ENCODE peak calls at places on chromosome 6, in six cellular contexts. Q, I, P, E, X and N are unnamed samples.
A peak's percentile ranks its signal among the peaks of the same experiment; 100 is the strongest.

GRCh38 chr6:111985202-111985731 is 68.6 kb upstream of the CCN6 start:
- DNase-seq in X (peak; percentile 96), E (no peak), I (no peak), P (peak; percentile 96), Q (peak; percentile 61), N (no peak)

GRCh38 chr6:98458713-98459112 is 375.7 kb upstream of the POU3F2 start:
- DNase-seq in P (no peak), X (no peak), I (no peak), Q (no peak), E (no peak), N (no peak)

GRCh38 chr6:37024665-37025337 is 19.3 kb downstream of the FGD2 start:
- DNase-seq in E (no peak), Q (peak; percentile 83), I (peak; percentile 74), X (peak; percentile 51), P (peak; percentile 58), N (no peak)

GRCh38 chr6:57221191-57221935 is 744 bp downstream of the RAB23 start:
- DNase-seq in I (peak; percentile 64), X (peak; percentile 79), Q (peak; percentile 34), E (peak; percentile 77), P (peak; percentile 68), N (peak; percentile 41)

GRCh38 chr6:26553264-26553738 is 15.1 kb downstream of the HMGN4 start:
- DNase-seq in P (peak; percentile 73), I (peak; percentile 81), Q (peak; percentile 67), E (peak; percentile 81), X (peak; percentile 80), N (peak; percentile 63)

GRCh38 chr6:32475392-32476206 is 35.9 kb downstream of the HLA-DRA start:
- DNase-seq in I (no peak), X (no peak), E (no peak), Q (no peak), P (no peak), N (no peak)

GRCh38 chr6:47780510-47781356 is 1.1 kb upstream of the OPN5 start:
- DNase-seq in I (peak; percentile 12), X (peak; percentile 74), Q (peak; percentile 33), E (peak; percentile 31), P (peak; percentile 64), N (peak; percentile 52)

GRCh38 chr6:162726997-162727346 is 594 bp downstream of the PRKN start:
- DNase-seq in Q (peak; percentile 5), I (no peak), E (no peak), P (no peak), X (no peak), N (peak; percentile 17)

GRCh38 chr6:42137192-42137753 is 5.1 kb downstream of the C6orf132 start:
- DNase-seq in X (no peak), E (no peak), Q (peak; percentile 83), P (no peak), I (no peak), N (no peak)

GRCh38 chr6:16146527-16146955 is 17.7 kb downstream of the MYLIP start:
- DNase-seq in Q (peak; percentile 14), X (no peak), P (peak; percentile 24), I (no peak), E (no peak), N (peak; percentile 44)